ENCODE peak calls at places on chromosomes 4 and X, in eight cellular contexts. C is stromal cell of bone marrow; N is SHP77; J is activated naive CD8-positive, alpha-beta T cell treated with anti-CD3 and anti-CD28 coated beads, Interleukin-2, amount 10 ng/mL, durations not matched to agents 7 days and 5 days; P is heart left ventricle; G is EH; Z is Kasumi-1; U is uterus. Q is an unnamed sample.

GRCh38 chrX:133699023-133699728 is 283.9 kb upstream of the GPC4 start:
- DNase-seq in J (no peak), Z (no peak), G (no peak), P (no peak), N (no peak), U (no peak), C (no peak), Q (no peak)

GRCh38 chr4:118086334-118086733 is 52.0 kb downstream of the NDST3 start:
- DNase-seq in N (no peak), J (no peak), P (no peak), C (peak; percentile 21), Z (no peak), G (peak; percentile 70), U (no peak), Q (no peak)

GRCh38 chr4:159395693-159396092 is 292.8 kb downstream of the RAPGEF2 start:
- DNase-seq in N (no peak), U (no peak), C (no peak), G (peak; percentile 44), Z (no peak), J (no peak), P (no peak), Q (no peak)

GRCh38 chrX:18288716-18289115 is 65.8 kb downstream of the SCML2 start:
- DNase-seq in C (no peak), U (no peak), G (no peak), N (no peak), P (no peak), Z (no peak), J (no peak), Q (peak; percentile 3)

GRCh38 chrX:71910526-71911022 is at the start of gene NHSL2:
- DNase-seq in G (peak; percentile 16), J (peak; percentile 41), C (no peak), P (peak; percentile 36), U (peak; percentile 34), N (no peak), Z (no peak), Q (no peak)

GRCh38 chr4:40194602-40195161 is 2.1 kb upstream of the RHOH start:
- DNase-seq in U (no peak), Z (no peak), P (no peak), N (no peak), C (no peak), J (peak; percentile 59), G (peak; percentile 54), Q (no peak)

GRCh38 chrX:134715930-134716619 is 57.8 kb upstream of the PLAC1 start:
- DNase-seq in G (no peak), U (no peak), Z (no peak), C (no peak), N (peak; percentile 64), J (no peak), P (no peak), Q (no peak)

GRCh38 chr4:87019243-87019817 is 84.5 kb downstream of the AFF1 start:
- DNase-seq in U (no peak), P (no peak), Z (no peak), C (no peak), J (no peak), G (no peak), N (no peak), Q (no peak)

GRCh38 chr4:57081651-57082349 is 28.4 kb downstream of the IGFBP7 start:
- DNase-seq in Z (no peak), J (no peak), N (no peak), P (no peak), U (no peak), C (no peak), G (no peak), Q (no peak)

GRCh38 chr4:156595041-156595440 is 376.6 kb downstream of the PDGFC start:
- DNase-seq in N (no peak), G (no peak), U (no peak), P (no peak), C (no peak), Z (no peak), J (no peak), Q (no peak)

GRCh38 chrX:74343970-74344622 is 40.1 kb downstream of the ZCCHC13 start:
- DNase-seq in J (no peak), G (peak; percentile 95), Z (peak; percentile 42), P (peak; percentile 53), U (no peak), C (peak; percentile 91), N (peak; percentile 49), Q (peak; percentile 96)

GRCh38 chr4:5963611-5964010 is 54.6 kb downstream of the C4orf50 start:
- DNase-seq in C (no peak), J (no peak), N (no peak), P (no peak), G (no peak), Z (no peak), U (no peak), Q (peak; percentile 12)

GRCh38 chrX:28133763-28134162 is 152.5 kb upstream of the DCAF8L1 start:
- DNase-seq in C (no peak), U (no peak), J (no peak), N (no peak), G (no peak), P (no peak), Z (no peak), Q (no peak)

GRCh38 chr4:116585240-116585639 is 500.1 kb downstream of the TRAM1L1 start:
- DNase-seq in C (no peak), G (no peak), Z (no peak), N (peak; percentile 40), J (no peak), P (no peak), U (no peak), Q (peak; percentile 75)

GRCh38 chr4:110644008-110644407 is 21.1 kb upstream of the PITX2 start:
- DNase-seq in Z (no peak), G (no peak), U (no peak), C (no peak), J (no peak), N (no peak), P (no peak), Q (no peak)

GRCh38 chrX:123157586-123157985 is 26.5 kb upstream of the GRIA3 start:
- DNase-seq in Z (no peak), N (no peak), C (no peak), U (no peak), P (no peak), G (no peak), J (no peak), Q (no peak)

GRCh38 chr4:159171287-159171686 is 68.4 kb downstream of the RAPGEF2 start:
- DNase-seq in N (no peak), P (no peak), G (peak; percentile 16), U (no peak), Z (no peak), J (no peak), C (no peak), Q (no peak)

GRCh38 chr4:52576326-52576725 is 82.8 kb downstream of the USP46 start:
- DNase-seq in J (no peak), U (no peak), C (no peak), G (no peak), Z (no peak), N (no peak), P (no peak), Q (no peak)

GRCh38 chrX:135516376-135516775 is 4.1 kb upstream of the INTS6L start:
- DNase-seq in U (no peak), C (no peak), G (no peak), J (no peak), N (no peak), Z (peak; percentile 51), P (no peak), Q (no peak)

GRCh38 chrX:112614640-112615039 is 65.1 kb downstream of the LHFPL1 start:
- DNase-seq in J (no peak), U (no peak), P (no peak), G (no peak), Z (no peak), C (no peak), N (no peak), Q (no peak)

GRCh38 chrX:154398668-154399526 is 720 bp downstream of the RPL10 start:
- DNase-seq in Z (peak; percentile 48), U (peak; percentile 84), G (peak; percentile 84), P (peak; percentile 84), J (peak; percentile 80), N (peak; percentile 32), C (peak; percentile 62), Q (peak; percentile 74)

GRCh38 chr4:139763668-139764067 is 98.0 kb downstream of the MGST2 start:
- DNase-seq in C (no peak), Z (peak; percentile 61), P (no peak), G (peak; percentile 49), N (no peak), U (no peak), J (no peak), Q (peak; percentile 46)

GRCh38 chrX:41722220-41722619 is 1.8 kb upstream of the GPR82 start:
- DNase-seq in P (no peak), C (no peak), G (no peak), Z (no peak), N (no peak), U (no peak), J (no peak), Q (no peak)

Q was measured in NCI-H1417.